ENCODE peak calls at places on chromosomes 5 and 9, in five cellular contexts. Z is NAMALWA; X is activated CD4-positive, alpha-beta T cell treated with anti-CD3 and anti-CD28 coated beads for 48 hours; Y is GM12865; C is A549. E is an unnamed sample.

GRCh38 chr5:97181856-97182545 is 1.0 kb downstream of the RIOK2 start:
- DNase-seq in C (no peak), Y (no peak), X (no peak), Z (peak), E (no peak)

GRCh38 chr5:36998578-36998977 is 122.0 kb downstream of the NIPBL start:
- DNase-seq in X (no peak), Y (no peak), C (no peak), Z (no peak), E (no peak)

GRCh38 chr9:121455527-121456239 is 44.0 kb downstream of the GGTA1 start:
- DNase-seq in X (peak), Y (peak), Z (no peak), C (no peak), E (no peak)

GRCh38 chr5:418681-419121 is 24.3 kb upstream of the EXOC3 start:
- DNase-seq in Y (no peak), C (no peak), Z (no peak), X (no peak), E (no peak)

GRCh38 chr5:158086856-158087255 is 227.9 kb upstream of the CLINT1 start:
- DNase-seq in Y (no peak), X (no peak), C (no peak), Z (no peak), E (no peak)

GRCh38 chr5:149200355-149200754 is 59.1 kb downstream of the ABLIM3 start:
- DNase-seq in Y (no peak), X (no peak), Z (no peak), C (no peak), E (no peak)

GRCh38 chr9:87160148-87161107 is 213.1 kb upstream of the GAS1 start:
- DNase-seq in Y (no peak), C (no peak), Z (no peak), X (no peak), E (no peak)

GRCh38 chr5:176630681-176631222 is 277 bp downstream of the EIF4E1B start:
- DNase-seq in Z (no peak), X (no peak), C (no peak), Y (no peak), E (no peak)

GRCh38 chr9:78970375-78970774 is 601.4 kb upstream of the TLE4 start:
- DNase-seq in C (no peak), X (no peak), Z (no peak), Y (no peak), E (no peak)

GRCh38 chr5:169029087-169029486 is 271.9 kb downstream of the SLIT3 start:
- DNase-seq in Z (no peak), C (no peak), Y (no peak), X (no peak), E (no peak)

GRCh38 chr5:98839469-98840383 is 66.3 kb downstream of the RGMB start:
- DNase-seq in C (peak), Y (no peak), Z (peak), X (peak), E (peak)

GRCh38 chr5:159743234-159743633 is 173.0 kb upstream of the ADRA1B start:
- DNase-seq in Z (no peak), Y (no peak), X (no peak), C (no peak), E (no peak)

GRCh38 chr5:67163863-67164595 is 32.6 kb downstream of the CD180 start:
- DNase-seq in C (no peak), Y (no peak), Z (no peak), X (no peak), E (no peak)

GRCh38 chr5:109506556-109506955 is 96.8 kb upstream of the PJA2 start:
- DNase-seq in Z (no peak), C (no peak), X (no peak), Y (no peak), E (no peak)

GRCh38 chr9:136942881-136943230 is 1.7 kb downstream of the FBXW5 start:
- DNase-seq in X (no peak), Z (no peak), C (no peak), Y (no peak), E (peak)

GRCh38 chr5:134492568-134492967 is 32.9 kb upstream of the JADE2 start:
- DNase-seq in C (no peak), X (no peak), Z (no peak), Y (no peak), E (no peak)

GRCh38 chr5:1262381-1262780 is 32.5 kb downstream of the TERT start:
- DNase-seq in C (no peak), Y (no peak), X (no peak), Z (no peak), E (no peak)

GRCh38 chr5:169873642-169874041 is 106.7 kb downstream of the INSYN2B start:
- DNase-seq in X (no peak), Z (no peak), C (no peak), Y (no peak), E (no peak)

GRCh38 chr9:2453701-2454100 is 167.9 kb upstream of the VLDLR start:
- DNase-seq in C (no peak), Y (no peak), X (no peak), Z (no peak), E (no peak)

GRCh38 chr9:76817489-76817888 is 53.3 kb downstream of the PCA3 start:
- DNase-seq in Z (no peak), C (peak), X (no peak), Y (no peak), E (no peak)

E was measured in 8988T.